ENCODE peak calls at places on chromosome 20, in five cellular contexts. W is IMR-90, S is mesendoderm, J is neuronal stem cell, L is H9. B is an unnamed sample.

GRCh38 chr20:47126709-47127108 is 229.8 kb downstream of the ZMYND8 start:
- DNase-seq in W (peak), S (no peak), J (no peak), L (no peak), B (peak)

GRCh38 chr20:48236485-48237055 is 451.3 kb upstream of the SULF2 start:
- DNase-seq in W (no peak), S (peak), J (no peak), L (no peak), B (no peak)

GRCh38 chr20:53974785-53975555 is 95.4 kb downstream of the BCAS1 start:
- DNase-seq in W (no peak), S (peak), J (no peak), L (no peak), B (no peak)

GRCh38 chr20:25233016-25233772 is 14.7 kb upstream of the PYGB start:
- DNase-seq in W (peak), S (peak), J (no peak), L (no peak), B (no peak)

GRCh38 chr20:33656783-33657703 is 5.1 kb upstream of the C20orf144 start:
- DNase-seq in W (no peak), S (no peak), J (no peak), L (no peak), B (no peak)

GRCh38 chr20:6384956-6385355 is 262.1 kb upstream of the FERMT1 start:
- DNase-seq in W (no peak), S (peak), J (no peak), L (no peak), B (no peak)

GRCh38 chr20:41411458-41411857 is 44.8 kb upstream of the EMILIN3 start:
- DNase-seq in W (peak), S (no peak), J (no peak), L (no peak), B (peak)

GRCh38 chr20:24837721-24838456 is 111.2 kb upstream of the CST7 start:
- DNase-seq in W (peak), S (no peak), J (no peak), L (peak), B (peak)

GRCh38 chr20:11675920-11676617 is 241.6 kb upstream of the BTBD3 start:
- DNase-seq in W (peak), S (no peak), J (no peak), L (no peak), B (no peak)

GRCh38 chr20:14622796-14623195 is 285.4 kb upstream of the FLRT3 start:
- DNase-seq in W (peak), S (peak), J (no peak), L (peak), B (peak)

GRCh38 chr20:805713-806112 is 27.8 kb upstream of the FAM110A start:
- DNase-seq in W (peak), S (peak), J (peak), L (no peak), B (peak)

GRCh38 chr20:42958367-42959112 is 231.2 kb downstream of the PTPRT start:
- DNase-seq in W (no peak), S (no peak), J (no peak), L (no peak), B (no peak)

GRCh38 chr20:17169575-17170136 is 57.2 kb upstream of the PCSK2 start:
- DNase-seq in W (no peak), S (no peak), J (no peak), L (no peak), B (no peak)

GRCh38 chr20:51303731-51304670 is 238.5 kb downstream of the NFATC2 start:
- DNase-seq in W (no peak), S (no peak), J (no peak), L (no peak), B (no peak)

GRCh38 chr20:51404297-51405060 is 138.0 kb downstream of the NFATC2 start:
- DNase-seq in W (no peak), S (no peak), J (no peak), L (peak), B (peak)

GRCh38 chr20:2760381-2761305 is 39.8 kb downstream of the CPXM1 start:
- DNase-seq in W (no peak), S (no peak), J (no peak), L (no peak), B (no peak)

GRCh38 chr20:62623488-62624324 is 18.6 kb upstream of the SLCO4A1 start:
- DNase-seq in W (peak), S (peak), J (peak), L (peak), B (peak)

GRCh38 chr20:51488331-51488730 is 54.2 kb downstream of the NFATC2 start:
- DNase-seq in W (no peak), S (no peak), J (no peak), L (no peak), B (no peak)

GRCh38 chr20:43755390-43755789 is 28.6 kb upstream of the GTSF1L start:
- DNase-seq in W (peak), S (no peak), J (no peak), L (no peak), B (peak)

GRCh38 chr20:4476903-4477302 is 244.8 kb upstream of the PRND start:
- DNase-seq in W (no peak), S (no peak), J (no peak), L (no peak), B (no peak)

GRCh38 chr20:48665785-48666184 is 162.0 kb downstream of the PREX1 start:
- DNase-seq in W (no peak), S (no peak), J (no peak), L (no peak), B (no peak)

GRCh38 chr20:1294497-1294896 is 28.4 kb downstream of the SNPH start:
- DNase-seq in W (no peak), S (no peak), J (no peak), L (no peak), B (no peak)

GRCh38 chr20:12012241-12013222 is 94.8 kb downstream of the BTBD3 start:
- DNase-seq in W (peak), S (peak), J (peak), L (peak), B (peak)

GRCh38 chr20:54611701-54612487 is 136.5 kb downstream of the DOK5 start:
- DNase-seq in W (no peak), S (no peak), J (no peak), L (no peak), B (no peak)

GRCh38 chr20:10090588-10091166 is 55.9 kb downstream of the ANKEF1 start:
- DNase-seq in W (peak), S (peak), J (peak), L (peak), B (peak)

GRCh38 chr20:18585134-18585533 is 2.7 kb upstream of the DTD1 start:
- DNase-seq in W (peak), S (peak), J (no peak), L (peak), B (peak)

GRCh38 chr20:25437153-25437581 is 29.7 kb downstream of the GINS1 start:
- DNase-seq in W (peak), S (peak), J (peak), L (no peak), B (no peak)

GRCh38 chr20:46557231-46557956 is 6.9 kb upstream of the OCSTAMP start:
- DNase-seq in W (peak), S (no peak), J (no peak), L (no peak), B (no peak)

GRCh38 chr20:51749674-51750036 is 18.5 kb downstream of the ATP9A start:
- DNase-seq in W (peak), S (no peak), J (no peak), L (no peak), B (peak)

GRCh38 chr20:24443436-24443835 is 26.0 kb upstream of the SYNDIG1 start:
- DNase-seq in W (no peak), S (peak), J (no peak), L (peak), B (no peak)

GRCh38 chr20:22821081-22821480 is 214.0 kb upstream of the SSTR4 start:
- DNase-seq in W (no peak), S (no peak), J (no peak), L (no peak), B (no peak)

GRCh38 chr20:33862709-33863403 is 51.7 kb downstream of the CHMP4B start:
- DNase-seq in W (peak), S (peak), J (peak), L (peak), B (peak)

GRCh38 chr20:63529180-63529860 is 7.9 kb downstream of the PTK6 start:
- DNase-seq in W (no peak), S (no peak), J (no peak), L (no peak), B (no peak)

DNA sequence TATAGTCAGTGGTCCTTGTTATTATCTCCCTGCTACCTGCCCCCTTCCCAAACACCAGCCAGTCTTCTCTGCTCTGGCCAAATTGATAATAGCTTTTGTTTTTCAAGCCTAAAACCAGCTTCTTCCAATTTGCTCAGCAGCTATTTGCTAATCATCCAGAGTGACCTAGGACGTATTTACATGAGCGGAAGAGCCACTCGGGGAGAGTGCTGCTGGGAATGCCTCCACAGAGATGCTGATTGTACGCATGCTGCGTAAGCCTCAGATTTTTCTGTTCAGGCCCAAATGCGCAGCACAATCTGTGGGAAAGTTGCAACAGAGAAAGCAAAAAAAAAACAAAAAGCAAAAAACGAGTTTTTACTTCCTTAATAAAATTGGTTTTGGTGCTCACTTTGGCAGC is 24.4 kb upstream of the ID1 start:
- DNase-seq in W (no peak), S (no peak), J (no peak), L (no peak), B (no peak)
- H2BK5ac ChIP-seq in W (no peak), S (no peak), J (no peak), L (no peak), B (no peak)

GRCh38 chr20:57772349-57772964 is 62.6 kb upstream of the PMEPA1 start:
- DNase-seq in W (peak), S (peak), J (no peak), L (peak), B (no peak)
- H4K8ac ChIP-seq in W (no peak), S (no peak), J (no peak), L (no peak), B (no peak)

DNA sequence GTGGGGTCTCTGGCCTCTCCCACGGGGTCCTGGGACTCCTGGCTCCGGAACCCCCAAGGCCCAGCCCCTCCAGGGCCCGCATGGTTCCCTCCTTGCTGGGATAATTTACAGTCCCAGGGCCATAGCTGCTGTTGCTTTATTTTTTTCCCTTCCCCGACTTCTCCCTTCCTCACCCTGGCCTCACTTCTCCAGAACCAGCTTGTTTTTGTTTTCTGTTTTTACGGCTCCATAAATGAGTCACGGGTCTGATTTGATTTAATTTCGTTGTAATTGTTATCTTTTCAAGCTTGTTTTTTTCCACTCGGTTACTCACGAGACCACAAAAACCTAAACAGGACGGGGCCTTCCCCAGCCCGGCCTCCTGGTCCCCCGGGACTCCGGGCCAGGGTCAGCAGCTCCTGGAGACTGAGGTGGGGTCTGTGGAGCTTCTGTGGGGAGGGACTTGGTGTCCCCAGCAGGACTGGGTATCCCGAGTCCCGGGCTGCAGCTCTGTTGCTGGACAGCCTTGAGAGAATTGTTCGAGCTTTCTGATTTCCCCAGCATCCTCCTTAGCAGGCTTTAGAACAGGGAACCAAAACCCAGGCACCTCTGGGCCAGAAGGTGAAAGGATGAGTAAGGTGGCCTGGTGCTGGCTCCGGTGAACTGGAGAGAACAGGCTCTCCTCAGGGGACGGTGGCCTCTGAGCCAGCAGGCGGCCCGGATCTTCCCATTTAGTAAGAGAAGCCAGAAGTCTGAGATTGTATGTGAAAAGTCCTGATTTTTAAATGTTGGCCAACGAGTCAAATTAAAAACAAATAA is 94.9 kb downstream of the CEBPB start:
- DNase-seq in W (peak), S (no peak), J (no peak), L (no peak), B (peak)
- H2BK5ac ChIP-seq in W (peak), S (no peak), J (no peak), L (no peak), B (peak)

GRCh38 chr20:38180781-38181180 is 15.7 kb upstream of the TGM2 start:
- DNase-seq in W (peak), S (no peak), J (no peak), L (no peak), B (no peak)
- H4K8ac ChIP-seq in W (no peak), S (no peak), J (no peak), L (no peak), B (no peak)

DNA sequence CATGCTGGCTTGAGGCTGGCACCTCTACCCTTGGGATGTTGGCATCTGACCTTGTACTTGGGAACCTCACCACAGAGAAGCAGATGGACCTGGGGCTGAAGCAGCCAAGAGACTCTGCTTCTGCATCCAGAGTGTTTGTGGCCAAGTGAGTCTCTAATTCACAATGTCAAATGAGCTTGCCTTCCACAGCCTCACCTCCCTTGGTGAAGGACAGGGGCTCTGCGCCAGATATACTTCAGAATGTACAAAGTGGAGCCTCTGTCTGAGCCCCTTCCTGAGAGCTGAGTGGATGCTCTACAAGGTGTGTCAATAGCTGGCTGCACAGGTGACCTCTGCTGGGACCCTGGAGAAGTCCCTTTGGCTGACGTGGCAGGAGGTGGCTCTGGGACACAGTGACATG is 508.9 kb downstream of the CDH26 start:
- DNase-seq in W (no peak), S (no peak), J (no peak), L (no peak), B (no peak)
- H2BK5ac ChIP-seq in W (no peak), S (no peak), J (no peak), L (no peak), B (no peak)

GRCh38 chr20:36055145-36055544 is 86.8 kb downstream of the CNBD2 start:
- DNase-seq in W (no peak), S (no peak), J (no peak), L (no peak), B (no peak)

GRCh38 chr20:36045373-36045714 is 77.0 kb downstream of the CNBD2 start:
- DNase-seq in W (no peak), S (no peak), J (no peak), L (no peak), B (no peak)

GRCh38 chr20:36052117-36052513 is 83.7 kb downstream of the CNBD2 start:
- DNase-seq in W (no peak), S (no peak), J (no peak), L (no peak), B (no peak)

GRCh38 chr20:36051318-36052116 is 83.1 kb downstream of the CNBD2 start:
- DNase-seq in W (no peak), S (peak), J (no peak), L (peak), B (no peak)

DNA sequence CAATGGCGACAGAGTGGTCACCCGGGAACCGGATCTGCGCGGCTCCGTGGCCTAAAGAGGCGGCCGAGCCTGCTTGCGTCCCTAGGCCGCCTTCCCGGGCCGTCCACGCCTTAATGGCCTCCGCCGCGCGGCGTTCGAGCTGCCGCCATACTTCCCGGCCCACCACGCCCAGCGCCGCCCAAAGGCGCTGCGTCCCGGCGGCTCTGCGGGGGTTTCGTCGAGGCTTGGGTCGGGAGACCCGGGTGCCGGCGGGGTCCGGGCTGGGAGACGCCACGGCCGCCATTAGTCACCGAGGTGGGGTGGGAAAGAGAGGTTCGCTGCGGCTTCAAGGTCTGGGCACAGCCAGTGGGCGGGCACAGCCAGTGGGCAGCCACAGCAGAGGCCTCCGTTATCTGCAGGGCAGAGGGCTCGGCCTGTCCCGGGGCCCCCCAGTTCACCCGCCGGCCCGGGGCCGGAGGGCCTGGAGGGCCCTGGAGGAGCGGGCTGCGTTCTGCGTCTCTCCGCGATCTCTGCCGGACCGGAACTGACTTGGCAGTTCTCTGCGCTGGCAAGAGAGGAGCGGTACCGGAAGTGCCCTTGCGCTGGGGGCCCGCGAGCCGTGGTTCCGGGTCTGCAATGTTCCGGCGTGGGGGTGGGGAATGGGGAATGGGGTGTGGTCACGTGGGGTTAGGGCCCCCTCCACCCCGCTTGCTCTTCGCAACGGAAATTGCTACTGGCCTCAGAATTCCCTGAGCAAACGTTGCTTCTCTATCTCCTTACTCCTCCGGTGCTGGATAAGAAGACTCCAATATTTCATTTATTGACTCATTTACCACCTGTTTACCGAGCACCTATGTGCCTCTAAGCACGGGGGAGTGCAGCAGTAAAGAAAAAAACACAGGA is 82.3 kb downstream of the CNBD2 start:
- DNase-seq in W (peak), S (peak), J (peak), L (peak), B (peak)
- H4K8ac ChIP-seq in W (peak), S (peak), J (no peak), L (no peak), B (peak)

GRCh38 chr20:39133205-39133604 is 171.1 kb downstream of the DHX35 start:
- DNase-seq in W (no peak), S (no peak), J (no peak), L (no peak), B (no peak)
- H2BK5ac ChIP-seq in W (no peak), S (no peak), J (peak), L (no peak), B (no peak)

DNA sequence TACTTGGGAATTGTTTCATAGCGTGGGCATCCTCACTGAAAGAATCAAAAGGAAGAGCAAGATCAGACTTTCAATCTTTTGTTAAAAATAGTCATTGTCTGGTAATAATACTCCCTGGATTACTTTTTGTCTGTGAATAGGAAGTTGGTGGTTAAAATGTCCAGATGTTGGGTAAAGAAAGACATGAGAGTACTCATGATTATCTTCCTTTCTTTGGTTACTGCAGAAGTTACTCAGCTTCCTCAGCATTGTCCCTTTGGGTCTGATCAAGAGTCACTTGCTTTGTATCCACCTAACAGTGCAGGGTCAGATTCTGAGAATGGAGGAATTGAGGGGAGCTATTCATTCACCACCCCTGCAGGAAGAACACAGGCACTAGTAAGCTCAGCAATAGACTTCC is 54.6 kb downstream of the RIN2 start:
- DNase-seq in W (no peak), S (no peak), J (no peak), L (no peak), B (no peak)
- H4K8ac ChIP-seq in W (peak), S (no peak), J (no peak), L (no peak), B (peak)

GRCh38 chr20:38355161-38356012 is 9.1 kb downstream of the LBP start:
- DNase-seq in W (no peak), S (no peak), J (no peak), L (peak), B (no peak)
- H2BK5ac ChIP-seq in W (no peak), S (no peak), J (no peak), L (no peak), B (no peak)